ENCODE peak calls at places on chromosome 3, in five cellular contexts. One of them, this sample, is unnamed.

GRCh38 chr3:67384790-67385397 is 269.5 kb downstream of the SUCLG2 start:
- DNase-seq in Karpas-422: peak; percentile 88
- DNase-seq in CD4-positive, CD25-positive, alpha-beta regulatory T cell: no peak
- DNase-seq in BE2C: peak; percentile 73
- DNase-seq in ovary: no peak
- DNase-seq in this sample: peak; percentile 52

GRCh38 chr3:71062037-71062919 is 521.2 kb downstream of the FOXP1 start:
- DNase-seq in CD4-positive, CD25-positive, alpha-beta regulatory T cell: no peak
- DNase-seq in BE2C: no peak
- DNase-seq in Karpas-422: no peak
- DNase-seq in ovary: no peak
- DNase-seq in this sample: peak; percentile 42

GRCh38 chr3:149234671-149235245 is 13.1 kb upstream of the CP start:
- DNase-seq in ovary: no peak
- DNase-seq in CD4-positive, CD25-positive, alpha-beta regulatory T cell: no peak
- DNase-seq in Karpas-422: no peak
- DNase-seq in BE2C: no peak
- DNase-seq in this sample: no peak

GRCh38 chr3:131053021-131053420 is 26.3 kb downstream of the NEK11 start:
- DNase-seq in Karpas-422: peak; percentile 51
- DNase-seq in BE2C: no peak
- DNase-seq in ovary: no peak
- DNase-seq in CD4-positive, CD25-positive, alpha-beta regulatory T cell: no peak
- DNase-seq in this sample: peak; percentile 28

GRCh38 chr3:103247459-103247858 is 812.6 kb downstream of the ZPLD1 start:
- DNase-seq in CD4-positive, CD25-positive, alpha-beta regulatory T cell: no peak
- DNase-seq in BE2C: no peak
- DNase-seq in Karpas-422: no peak
- DNase-seq in ovary: no peak
- DNase-seq in this sample: no peak

GRCh38 chr3:119456469-119456868 is 6.9 kb downstream of the TMEM39A start:
- DNase-seq in ovary: no peak
- DNase-seq in BE2C: no peak
- DNase-seq in CD4-positive, CD25-positive, alpha-beta regulatory T cell: no peak
- DNase-seq in Karpas-422: no peak
- DNase-seq in this sample: no peak

GRCh38 chr3:147838650-147839049 is 429.5 kb downstream of the ZIC1 start:
- DNase-seq in ovary: no peak
- DNase-seq in CD4-positive, CD25-positive, alpha-beta regulatory T cell: no peak
- DNase-seq in Karpas-422: no peak
- DNase-seq in BE2C: peak; percentile 16
- DNase-seq in this sample: peak; percentile 18

GRCh38 chr3:129606522-129607390 is at the start of gene PLXND1:
- DNase-seq in ovary: peak; percentile 68
- DNase-seq in CD4-positive, CD25-positive, alpha-beta regulatory T cell: peak; percentile 38
- DNase-seq in BE2C: peak; percentile 76
- DNase-seq in Karpas-422: peak; percentile 49
- DNase-seq in this sample: peak; percentile 38

GRCh38 chr3:69649120-69649519 is 90.1 kb upstream of the MITF start:
- DNase-seq in BE2C: no peak
- DNase-seq in ovary: no peak
- DNase-seq in Karpas-422: no peak
- DNase-seq in CD4-positive, CD25-positive, alpha-beta regulatory T cell: no peak
- DNase-seq in this sample: peak; percentile 70

GRCh38 chr3:14441240-14441919 is 39.0 kb downstream of the SLC6A6 start:
- DNase-seq in BE2C: no peak
- DNase-seq in CD4-positive, CD25-positive, alpha-beta regulatory T cell: no peak
- DNase-seq in Karpas-422: no peak
- DNase-seq in ovary: no peak
- DNase-seq in this sample: peak; percentile 67

GRCh38 chr3:71511446-71511845 is 72.1 kb downstream of the FOXP1 start:
- DNase-seq in Karpas-422: peak; percentile 69
- DNase-seq in CD4-positive, CD25-positive, alpha-beta regulatory T cell: no peak
- DNase-seq in BE2C: no peak
- DNase-seq in ovary: no peak
- DNase-seq in this sample: no peak

GRCh38 chr3:138089091-138089490 is 26.3 kb downstream of the DZIP1L start:
- DNase-seq in Karpas-422: no peak
- DNase-seq in BE2C: no peak
- DNase-seq in CD4-positive, CD25-positive, alpha-beta regulatory T cell: no peak
- DNase-seq in ovary: no peak
- DNase-seq in this sample: peak; percentile 81

GRCh38 chr3:43852066-43852465 is 161.3 kb downstream of the ABHD5 start:
- DNase-seq in CD4-positive, CD25-positive, alpha-beta regulatory T cell: no peak
- DNase-seq in BE2C: no peak
- DNase-seq in ovary: no peak
- DNase-seq in Karpas-422: peak; percentile 24
- DNase-seq in this sample: peak; percentile 84

GRCh38 chr3:171239757-171240503 is 213.4 kb upstream of the SLC2A2 start:
- DNase-seq in ovary: no peak
- DNase-seq in CD4-positive, CD25-positive, alpha-beta regulatory T cell: no peak
- DNase-seq in BE2C: no peak
- DNase-seq in Karpas-422: no peak
- DNase-seq in this sample: no peak

GRCh38 chr3:132800958-132801357 is 78.7 kb upstream of the NPHP3 start:
- DNase-seq in CD4-positive, CD25-positive, alpha-beta regulatory T cell: no peak
- DNase-seq in ovary: no peak
- DNase-seq in Karpas-422: no peak
- DNase-seq in BE2C: no peak
- DNase-seq in this sample: no peak

GRCh38 chr3:59862686-59863085 is 812.9 kb upstream of the CFAP20DC start:
- DNase-seq in ovary: no peak
- DNase-seq in CD4-positive, CD25-positive, alpha-beta regulatory T cell: no peak
- DNase-seq in BE2C: no peak
- DNase-seq in Karpas-422: no peak
- DNase-seq in this sample: peak; percentile 73

GRCh38 chr3:81823882-81824395 is 62.5 kb upstream of the GBE1 start:
- DNase-seq in ovary: no peak
- DNase-seq in CD4-positive, CD25-positive, alpha-beta regulatory T cell: no peak
- DNase-seq in Karpas-422: peak; percentile 61
- DNase-seq in BE2C: no peak
- DNase-seq in this sample: no peak

GRCh38 chr3:71579934-71580318 is 3.6 kb downstream of the FOXP1 start:
- DNase-seq in Karpas-422: peak; percentile 83
- DNase-seq in BE2C: no peak
- DNase-seq in ovary: no peak
- DNase-seq in CD4-positive, CD25-positive, alpha-beta regulatory T cell: no peak
- DNase-seq in this sample: peak; percentile 63

GRCh38 chr3:5264896-5265770 is 77.6 kb downstream of the EDEM1 start:
- DNase-seq in Karpas-422: no peak
- DNase-seq in ovary: no peak
- DNase-seq in CD4-positive, CD25-positive, alpha-beta regulatory T cell: no peak
- DNase-seq in BE2C: no peak
- DNase-seq in this sample: no peak

GRCh38 chr3:187450791-187451190 is 82.6 kb downstream of the RTP4 start:
- DNase-seq in BE2C: no peak
- DNase-seq in CD4-positive, CD25-positive, alpha-beta regulatory T cell: no peak
- DNase-seq in ovary: no peak
- DNase-seq in Karpas-422: no peak
- DNase-seq in this sample: no peak

GRCh38 chr3:126127452-126127851 is 43.5 kb upstream of the SLC41A3 start:
- DNase-seq in ovary: no peak
- DNase-seq in CD4-positive, CD25-positive, alpha-beta regulatory T cell: no peak
- DNase-seq in BE2C: peak; percentile 6
- DNase-seq in Karpas-422: no peak
- DNase-seq in this sample: no peak

GRCh38 chr3:58491506-58492384 is at the start of gene KCTD6:
- DNase-seq in Karpas-422: peak; percentile 97
- DNase-seq in ovary: peak; percentile 95
- DNase-seq in BE2C: peak; percentile 91
- DNase-seq in CD4-positive, CD25-positive, alpha-beta regulatory T cell: peak; percentile 77
- DNase-seq in this sample: peak; percentile 97

GRCh38 chr3:82498186-82498585 is 736.7 kb upstream of the GBE1 start:
- DNase-seq in Karpas-422: no peak
- DNase-seq in CD4-positive, CD25-positive, alpha-beta regulatory T cell: no peak
- DNase-seq in ovary: no peak
- DNase-seq in BE2C: no peak
- DNase-seq in this sample: no peak

GRCh38 chr3:37816271-37816670 is 45.4 kb upstream of the CTDSPL start:
- DNase-seq in ovary: no peak
- DNase-seq in BE2C: no peak
- DNase-seq in CD4-positive, CD25-positive, alpha-beta regulatory T cell: no peak
- DNase-seq in Karpas-422: no peak
- DNase-seq in this sample: no peak

GRCh38 chr3:168061332-168061996 is 34.3 kb downstream of the GOLIM4 start:
- DNase-seq in BE2C: no peak
- DNase-seq in Karpas-422: no peak
- DNase-seq in CD4-positive, CD25-positive, alpha-beta regulatory T cell: no peak
- DNase-seq in ovary: no peak
- DNase-seq in this sample: peak; percentile 28

GRCh38 chr3:100033184-100033583 is 81.1 kb downstream of the FILIP1L start:
- DNase-seq in BE2C: no peak
- DNase-seq in ovary: peak; percentile 77
- DNase-seq in CD4-positive, CD25-positive, alpha-beta regulatory T cell: no peak
- DNase-seq in Karpas-422: no peak
- DNase-seq in this sample: peak; percentile 25

GRCh38 chr3:159765860-159766294 is 222.8 kb upstream of the IL12A start:
- DNase-seq in ovary: no peak
- DNase-seq in Karpas-422: no peak
- DNase-seq in BE2C: peak; percentile 65
- DNase-seq in CD4-positive, CD25-positive, alpha-beta regulatory T cell: no peak
- DNase-seq in this sample: no peak

GRCh38 chr3:146679995-146680394 is 74.8 kb upstream of the PLSCR5 start:
- DNase-seq in BE2C: no peak
- DNase-seq in ovary: no peak
- DNase-seq in Karpas-422: no peak
- DNase-seq in CD4-positive, CD25-positive, alpha-beta regulatory T cell: no peak
- DNase-seq in this sample: no peak

GRCh38 chr3:64030741-64031140 is 7.4 kb upstream of the PSMD6 start:
- DNase-seq in Karpas-422: peak; percentile 92
- DNase-seq in CD4-positive, CD25-positive, alpha-beta regulatory T cell: peak; percentile 70
- DNase-seq in ovary: peak; percentile 81
- DNase-seq in BE2C: peak; percentile 82
- DNase-seq in this sample: peak; percentile 75

GRCh38 chr3:190575441-190576190 is 61.7 kb downstream of the IL1RAP start:
- DNase-seq in BE2C: no peak
- DNase-seq in ovary: no peak
- DNase-seq in CD4-positive, CD25-positive, alpha-beta regulatory T cell: no peak
- DNase-seq in Karpas-422: no peak
- DNase-seq in this sample: no peak

GRCh38 chr3:150798122-150798618 is 35.2 kb upstream of the SIAH2 start:
- DNase-seq in Karpas-422: no peak
- DNase-seq in ovary: no peak
- DNase-seq in BE2C: no peak
- DNase-seq in CD4-positive, CD25-positive, alpha-beta regulatory T cell: no peak
- DNase-seq in this sample: no peak

GRCh38 chr3:71987089-71987735 is 202.3 kb upstream of the PROK2 start:
- DNase-seq in BE2C: no peak
- DNase-seq in ovary: no peak
- DNase-seq in CD4-positive, CD25-positive, alpha-beta regulatory T cell: no peak
- DNase-seq in Karpas-422: no peak
- DNase-seq in this sample: peak; percentile 43

GRCh38 chr3:48595526-48596121 is 495 bp upstream of the COL7A1 start:
- DNase-seq in Karpas-422: peak; percentile 58
- DNase-seq in BE2C: peak; percentile 36
- DNase-seq in CD4-positive, CD25-positive, alpha-beta regulatory T cell: no peak
- DNase-seq in ovary: peak; percentile 69
- DNase-seq in this sample: peak; percentile 95
- H3K4me1 ChIP-seq in Karpas-422: no peaks in the 10 kb centered on the region
- H3K4me1 ChIP-seq in BE2C: no peaks in the 10 kb centered on the region
- H3K4me1 ChIP-seq in CD4-positive, CD25-positive, alpha-beta regulatory T cell: peaks cover 5% of the 10 kb centered on the region
- H3K4me1 ChIP-seq in ovary: peaks cover 30% of the 10 kb centered on the region
- H3K4me1 ChIP-seq in this sample: peaks cover 60% of the 10 kb centered on the region

DNA sequence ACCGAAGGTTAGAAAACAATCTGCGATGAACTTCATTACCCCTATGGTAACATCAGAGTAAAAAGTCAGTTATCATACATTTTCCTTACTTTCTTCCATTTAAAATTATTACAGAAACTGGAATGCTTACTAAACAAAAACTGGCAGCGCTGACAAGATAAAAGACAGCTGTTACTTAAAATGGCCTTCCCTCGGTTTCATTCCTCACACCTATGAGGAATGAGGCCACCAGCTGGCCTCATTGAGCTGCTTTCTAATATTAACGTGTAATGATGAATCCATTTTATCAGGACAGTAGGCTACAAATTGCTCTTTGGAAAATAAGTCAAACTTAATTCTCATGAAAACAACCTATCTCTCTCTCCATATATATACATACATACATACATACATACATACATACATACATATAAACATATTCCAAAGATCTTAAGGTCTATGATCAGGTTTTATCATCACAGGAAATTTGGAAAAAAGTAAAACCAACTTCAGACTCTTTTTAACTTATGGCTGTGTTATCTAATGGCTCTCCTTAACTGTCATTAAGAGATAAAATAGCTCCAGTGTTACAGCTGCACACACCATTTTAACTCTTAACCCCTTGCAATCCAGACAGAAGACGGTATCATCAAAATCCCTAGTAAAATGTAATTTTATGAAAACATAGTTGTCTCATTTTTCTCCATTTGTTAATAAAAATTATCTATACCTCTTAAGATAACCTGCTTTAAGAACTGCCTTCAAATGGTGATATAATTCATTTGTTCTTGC is 5.2 kb downstream of the CCNL1 start:
- DNase-seq in CD4-positive, CD25-positive, alpha-beta regulatory T cell: no peak
- DNase-seq in ovary: no peak
- DNase-seq in Karpas-422: no peak
- DNase-seq in BE2C: no peak
- DNase-seq in this sample: no peak
- H3K4me3 ChIP-seq in CD4-positive, CD25-positive, alpha-beta regulatory T cell: peak overlapping the region; percentile 99
- H3K4me3 ChIP-seq in ovary: no peak overlapping the region
- H3K4me3 ChIP-seq in Karpas-422: no peak overlapping the region
- H3K4me3 ChIP-seq in BE2C: peak overlapping the region; percentile 26
- H3K4me3 ChIP-seq in this sample: peak overlapping the region; percentile 92

GRCh38 chr3:15722877-15723623 is 74.7 kb downstream of the ANKRD28 start:
- DNase-seq in CD4-positive, CD25-positive, alpha-beta regulatory T cell: no peak
- DNase-seq in BE2C: no peak
- DNase-seq in ovary: no peak
- DNase-seq in Karpas-422: no peak
- DNase-seq in this sample: no peak
- H3K36me3 ChIP-seq in CD4-positive, CD25-positive, alpha-beta regulatory T cell: peaks cover 34% of the 10 kb centered on the region
- H3K36me3 ChIP-seq in BE2C: no peaks in the 10 kb centered on the region
- H3K36me3 ChIP-seq in ovary: no peaks in the 10 kb centered on the region
- H3K36me3 ChIP-seq in Karpas-422: peaks cover 55% of the 10 kb centered on the region
- H3K36me3 ChIP-seq in this sample: peaks cover 37% of the 10 kb centered on the region

GRCh38 chr3:98049271-98049670 is 14.2 kb upstream of the GABRR3 start:
- DNase-seq in ovary: no peak
- DNase-seq in Karpas-422: no peak
- DNase-seq in CD4-positive, CD25-positive, alpha-beta regulatory T cell: no peak
- DNase-seq in BE2C: no peak
- DNase-seq in this sample: no peak
- H3K4me1 ChIP-seq in ovary: no peaks in the 10 kb centered on the region
- H3K4me1 ChIP-seq in Karpas-422: no peaks in the 10 kb centered on the region
- H3K4me1 ChIP-seq in CD4-positive, CD25-positive, alpha-beta regulatory T cell: no peaks in the 10 kb centered on the region
- H3K4me1 ChIP-seq in BE2C: no peaks in the 10 kb centered on the region
- H3K4me1 ChIP-seq in this sample: no peaks in the 10 kb centered on the region

This sample was measured in PC-3.